ENCODE peak calls at places on chromosomes 3 and 15, in seven cellular contexts. One of them, this sample, is unnamed.

GRCh38 chr3:181797431-181797830 is 85.7 kb downstream of the SOX2 start:
- DNase-seq in astrocyte: no peak
- DNase-seq in heart left ventricle: no peak
- DNase-seq in AG04450: no peak
- DNase-seq in omental fat pad: no peak
- DNase-seq in WERI-Rb-1: no peak
- DNase-seq in fibroblast of lung: no peak
- DNase-seq in this sample: no peak

GRCh38 chr3:69649713-69650419 is 89.4 kb upstream of the MITF start:
- DNase-seq in astrocyte: peak
- DNase-seq in heart left ventricle: no peak
- DNase-seq in AG04450: no peak
- DNase-seq in WERI-Rb-1: no peak
- DNase-seq in fibroblast of lung: peak
- DNase-seq in omental fat pad: no peak
- DNase-seq in this sample: no peak

GRCh38 chr3:48561045-48561736 is 2.4 kb downstream of the UCN2 start:
- DNase-seq in WERI-Rb-1: peak
- DNase-seq in AG04450: no peak
- DNase-seq in fibroblast of lung: peak
- DNase-seq in omental fat pad: peak
- DNase-seq in heart left ventricle: peak
- DNase-seq in astrocyte: peak
- DNase-seq in this sample: no peak

GRCh38 chr3:59566481-59566975 is 516.7 kb upstream of the CFAP20DC start:
- DNase-seq in AG04450: no peak
- DNase-seq in astrocyte: no peak
- DNase-seq in heart left ventricle: no peak
- DNase-seq in WERI-Rb-1: peak
- DNase-seq in fibroblast of lung: no peak
- DNase-seq in omental fat pad: no peak
- DNase-seq in this sample: no peak

GRCh38 chr15:90603893-90604292 is 74.2 kb downstream of the CRTC3 start:
- DNase-seq in fibroblast of lung: peak
- DNase-seq in AG04450: no peak
- DNase-seq in heart left ventricle: no peak
- DNase-seq in WERI-Rb-1: peak
- DNase-seq in omental fat pad: no peak
- DNase-seq in astrocyte: no peak
- DNase-seq in this sample: no peak

GRCh38 chr3:174232658-174233429 is 626.3 kb upstream of the NAALADL2 start:
- DNase-seq in heart left ventricle: no peak
- DNase-seq in omental fat pad: no peak
- DNase-seq in AG04450: no peak
- DNase-seq in astrocyte: no peak
- DNase-seq in WERI-Rb-1: no peak
- DNase-seq in fibroblast of lung: no peak
- DNase-seq in this sample: no peak

GRCh38 chr3:153640689-153641308 is 478.8 kb downstream of the RAP2B start:
- DNase-seq in heart left ventricle: no peak
- DNase-seq in AG04450: no peak
- DNase-seq in astrocyte: no peak
- DNase-seq in WERI-Rb-1: peak
- DNase-seq in omental fat pad: no peak
- DNase-seq in fibroblast of lung: no peak
- DNase-seq in this sample: no peak

GRCh38 chr3:181278468-181279238 is 289.1 kb upstream of the DNAJC19 start:
- DNase-seq in fibroblast of lung: no peak
- DNase-seq in heart left ventricle: no peak
- DNase-seq in WERI-Rb-1: no peak
- DNase-seq in AG04450: no peak
- DNase-seq in omental fat pad: no peak
- DNase-seq in astrocyte: no peak
- DNase-seq in this sample: no peak

GRCh38 chr3:50161320-50161719 is 6.2 kb downstream of the SEMA3F start:
- DNase-seq in heart left ventricle: no peak
- DNase-seq in fibroblast of lung: no peak
- DNase-seq in omental fat pad: no peak
- DNase-seq in WERI-Rb-1: no peak
- DNase-seq in AG04450: no peak
- DNase-seq in astrocyte: no peak
- DNase-seq in this sample: no peak

GRCh38 chr3:147415819-147416218 is 6.7 kb downstream of the ZIC1 start:
- DNase-seq in WERI-Rb-1: no peak
- DNase-seq in fibroblast of lung: no peak
- DNase-seq in AG04450: no peak
- DNase-seq in omental fat pad: no peak
- DNase-seq in heart left ventricle: no peak
- DNase-seq in astrocyte: no peak
- DNase-seq in this sample: no peak

GRCh38 chr3:58628823-58629562 is 37.6 kb downstream of the FAM3D start:
- DNase-seq in heart left ventricle: peak
- DNase-seq in omental fat pad: no peak
- DNase-seq in astrocyte: peak
- DNase-seq in WERI-Rb-1: no peak
- DNase-seq in AG04450: peak
- DNase-seq in fibroblast of lung: peak
- DNase-seq in this sample: no peak

GRCh38 chr3:4850211-4850927 is 128.9 kb upstream of the BHLHE40 start:
- DNase-seq in astrocyte: peak
- DNase-seq in AG04450: no peak
- DNase-seq in heart left ventricle: no peak
- DNase-seq in fibroblast of lung: no peak
- DNase-seq in WERI-Rb-1: no peak
- DNase-seq in omental fat pad: no peak
- DNase-seq in this sample: no peak

GRCh38 chr3:115062412-115062956 is 84.6 kb downstream of the ZBTB20 start:
- DNase-seq in fibroblast of lung: peak
- DNase-seq in astrocyte: peak
- DNase-seq in heart left ventricle: no peak
- DNase-seq in omental fat pad: no peak
- DNase-seq in WERI-Rb-1: no peak
- DNase-seq in AG04450: no peak
- DNase-seq in this sample: peak

GRCh38 chr3:99681512-99681911 is 43.1 kb downstream of the COL8A1 start:
- DNase-seq in AG04450: no peak
- DNase-seq in heart left ventricle: no peak
- DNase-seq in omental fat pad: no peak
- DNase-seq in fibroblast of lung: peak
- DNase-seq in astrocyte: no peak
- DNase-seq in WERI-Rb-1: no peak
- DNase-seq in this sample: no peak

DNA sequence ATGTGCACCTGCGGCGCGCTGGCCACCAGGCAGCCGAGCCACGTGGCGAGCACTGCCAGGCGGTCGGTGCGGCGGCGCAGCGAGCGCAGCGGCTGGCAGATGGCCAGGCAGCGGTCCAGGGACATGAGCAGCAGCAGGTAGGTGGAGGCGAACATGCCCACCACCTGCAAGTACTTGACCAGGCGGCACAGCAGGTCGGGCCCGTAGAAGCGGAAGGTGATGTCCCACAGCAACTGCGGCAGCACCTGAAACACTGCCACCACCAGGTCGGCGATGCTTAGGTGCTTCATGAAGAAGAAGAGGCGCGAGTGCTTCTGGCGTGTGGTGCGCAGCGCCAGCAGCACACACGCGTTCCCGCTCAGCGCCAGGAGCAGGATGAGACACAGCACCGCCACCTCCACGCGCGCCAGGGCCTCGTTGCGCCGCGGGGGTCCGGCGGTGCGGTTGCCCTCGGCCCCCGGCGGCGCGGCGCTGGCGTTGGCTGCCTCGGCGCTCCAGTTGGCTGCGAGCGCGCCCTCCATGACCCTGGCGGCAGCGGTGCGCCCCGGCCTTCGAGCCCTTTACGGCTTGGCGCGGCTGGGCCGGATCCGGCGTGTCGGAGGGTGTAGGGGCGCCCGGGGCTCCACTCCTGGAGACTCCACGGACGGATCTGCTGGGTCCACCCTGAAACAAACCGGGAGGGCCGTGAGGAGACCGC is 1.6 kb downstream of the OXTR start:
- DNase-seq in astrocyte: peak
- DNase-seq in fibroblast of lung: peak
- DNase-seq in WERI-Rb-1: no peak
- DNase-seq in AG04450: no peak
- DNase-seq in omental fat pad: no peak
- DNase-seq in heart left ventricle: no peak
- DNase-seq in this sample: no peak
- TF ChIP-seq CTCF in astrocyte: no peak
- TF ChIP-seq CTCF in fibroblast of lung: no peak
- TF ChIP-seq CTCF in WERI-Rb-1: no peak
- TF ChIP-seq CTCF in AG04450: no peak
- TF ChIP-seq CTCF in omental fat pad: no peak
- TF ChIP-seq CTCF in heart left ventricle: no peak
- TF ChIP-seq CTCF in this sample: peak

GRCh38 chr3:53169832-53170324 is 8.9 kb downstream of the PRKCD start:
- DNase-seq in astrocyte: no peak
- DNase-seq in AG04450: no peak
- DNase-seq in omental fat pad: no peak
- DNase-seq in fibroblast of lung: no peak
- DNase-seq in WERI-Rb-1: no peak
- DNase-seq in heart left ventricle: no peak
- DNase-seq in this sample: no peak
- TF ChIP-seq CTCF in astrocyte: no peak
- TF ChIP-seq CTCF in AG04450: no peak
- TF ChIP-seq CTCF in omental fat pad: no peak
- TF ChIP-seq CTCF in fibroblast of lung: no peak
- TF ChIP-seq CTCF in WERI-Rb-1: no peak
- TF ChIP-seq CTCF in heart left ventricle: no peak
- TF ChIP-seq CTCF in this sample: no peak

GRCh38 chr3:137110392-137110996 is 152.7 kb downstream of the IL20RB start:
- DNase-seq in omental fat pad: no peak
- DNase-seq in AG04450: no peak
- DNase-seq in astrocyte: peak
- DNase-seq in WERI-Rb-1: peak
- DNase-seq in fibroblast of lung: peak
- DNase-seq in heart left ventricle: no peak
- DNase-seq in this sample: no peak
- TF ChIP-seq CTCF in omental fat pad: no peak
- TF ChIP-seq CTCF in AG04450: peak
- TF ChIP-seq CTCF in astrocyte: peak
- TF ChIP-seq CTCF in WERI-Rb-1: peak
- TF ChIP-seq CTCF in fibroblast of lung: peak
- TF ChIP-seq CTCF in heart left ventricle: peak
- TF ChIP-seq CTCF in this sample: peak

GRCh38 chr15:58185439-58185838 is 47.3 kb downstream of the AQP9 start:
- DNase-seq in fibroblast of lung: peak
- DNase-seq in WERI-Rb-1: no peak
- DNase-seq in astrocyte: no peak
- DNase-seq in omental fat pad: no peak
- DNase-seq in AG04450: no peak
- DNase-seq in heart left ventricle: no peak
- DNase-seq in this sample: no peak
- TF ChIP-seq CTCF in fibroblast of lung: peak
- TF ChIP-seq CTCF in WERI-Rb-1: no peak
- TF ChIP-seq CTCF in astrocyte: no peak
- TF ChIP-seq CTCF in omental fat pad: no peak
- TF ChIP-seq CTCF in AG04450: no peak
- TF ChIP-seq CTCF in heart left ventricle: no peak
- TF ChIP-seq CTCF in this sample: no peak

GRCh38 chr3:13283877-13284264 is 136.3 kb downstream of the NUP210 start:
- DNase-seq in heart left ventricle: no peak
- DNase-seq in WERI-Rb-1: no peak
- DNase-seq in AG04450: no peak
- DNase-seq in omental fat pad: no peak
- DNase-seq in fibroblast of lung: no peak
- DNase-seq in astrocyte: no peak
- DNase-seq in this sample: no peak

GRCh38 chr3:13285007-13285567 is 135.0 kb downstream of the NUP210 start:
- DNase-seq in heart left ventricle: no peak
- DNase-seq in WERI-Rb-1: no peak
- DNase-seq in omental fat pad: no peak
- DNase-seq in astrocyte: no peak
- DNase-seq in fibroblast of lung: no peak
- DNase-seq in AG04450: no peak
- DNase-seq in this sample: no peak

GRCh38 chr3:13282528-13282985 is 137.6 kb downstream of the NUP210 start:
- DNase-seq in heart left ventricle: no peak
- DNase-seq in omental fat pad: no peak
- DNase-seq in astrocyte: no peak
- DNase-seq in fibroblast of lung: no peak
- DNase-seq in AG04450: no peak
- DNase-seq in WERI-Rb-1: no peak
- DNase-seq in this sample: no peak

GRCh38 chr3:13281657-13282527 is 138.2 kb downstream of the NUP210 start:
- DNase-seq in omental fat pad: no peak
- DNase-seq in fibroblast of lung: no peak
- DNase-seq in WERI-Rb-1: peak
- DNase-seq in heart left ventricle: peak
- DNase-seq in AG04450: no peak
- DNase-seq in astrocyte: no peak
- DNase-seq in this sample: no peak

GRCh38 chr3:13282986-13283876 is 136.9 kb downstream of the NUP210 start:
- DNase-seq in astrocyte: no peak
- DNase-seq in heart left ventricle: no peak
- DNase-seq in AG04450: no peak
- DNase-seq in omental fat pad: no peak
- DNase-seq in WERI-Rb-1: peak
- DNase-seq in fibroblast of lung: no peak
- DNase-seq in this sample: no peak
- TF ChIP-seq CTCF in astrocyte: no peak
- TF ChIP-seq CTCF in heart left ventricle: peak
- TF ChIP-seq CTCF in AG04450: no peak
- TF ChIP-seq CTCF in omental fat pad: no peak
- TF ChIP-seq CTCF in WERI-Rb-1: peak
- TF ChIP-seq CTCF in fibroblast of lung: peak
- TF ChIP-seq CTCF in this sample: peak

GRCh38 chr3:14345496-14346150 is 56.8 kb upstream of the SLC6A6 start:
- DNase-seq in omental fat pad: no peak
- DNase-seq in fibroblast of lung: no peak
- DNase-seq in WERI-Rb-1: no peak
- DNase-seq in AG04450: no peak
- DNase-seq in heart left ventricle: no peak
- DNase-seq in astrocyte: peak
- DNase-seq in this sample: no peak
- TF ChIP-seq CTCF in omental fat pad: no peak
- TF ChIP-seq CTCF in fibroblast of lung: no peak
- TF ChIP-seq CTCF in WERI-Rb-1: no peak
- TF ChIP-seq CTCF in AG04450: no peak
- TF ChIP-seq CTCF in heart left ventricle: no peak
- TF ChIP-seq CTCF in astrocyte: no peak
- TF ChIP-seq CTCF in this sample: no peak

DNA sequence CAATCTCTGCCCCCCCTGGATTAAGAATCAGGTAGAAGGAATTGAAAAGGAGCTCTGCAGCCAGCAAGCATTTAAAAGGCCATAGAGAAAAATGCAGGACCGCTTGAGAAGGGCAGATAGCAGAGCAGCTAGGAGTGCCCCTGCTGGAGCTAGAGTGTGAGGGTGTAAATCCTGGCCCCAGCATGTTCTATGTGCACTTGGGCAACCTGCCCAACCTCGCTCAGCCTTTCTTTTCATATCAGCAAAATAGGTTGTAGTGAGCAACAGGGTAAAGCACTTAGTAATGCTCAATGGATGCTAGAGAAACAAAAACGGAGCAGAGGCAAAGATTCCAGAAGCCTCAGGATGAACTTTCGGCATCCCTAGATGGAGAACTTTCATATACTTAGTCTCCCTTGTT is 25.0 kb upstream of the THBS1 start:
- DNase-seq in WERI-Rb-1: no peak
- DNase-seq in heart left ventricle: no peak
- DNase-seq in AG04450: no peak
- DNase-seq in omental fat pad: no peak
- DNase-seq in astrocyte: no peak
- DNase-seq in fibroblast of lung: peak
- DNase-seq in this sample: no peak
- TF ChIP-seq CTCF in WERI-Rb-1: no peak
- TF ChIP-seq CTCF in heart left ventricle: no peak
- TF ChIP-seq CTCF in AG04450: peak
- TF ChIP-seq CTCF in omental fat pad: no peak
- TF ChIP-seq CTCF in astrocyte: no peak
- TF ChIP-seq CTCF in fibroblast of lung: no peak
- TF ChIP-seq CTCF in this sample: peak